ENCODE peak calls at places on chromosome 16, in six cellular contexts. K is mucosa of gallbladder; Q is stimulated activated CD8-positive, alpha-beta memory T cell treated with anti-CD3 and anti-CD28 coated beads, Interleukin-2, amount 100 ng/mL, for 1 hour; E is PC-3; D is adrenal gland; F is activated CD8-positive, alpha-beta memory T cell treated with anti-CD3 and anti-CD28 coated beads for 4 hours. P is an unnamed sample.

GRCh38 chr16:52271088-52271487 is 275.9 kb downstream of the TOX3 start:
- DNase-seq in K (no peak), E (no peak), Q (no peak), F (no peak), D (no peak), P (no peak)

GRCh38 chr16:24010440-24011089 is 174.8 kb downstream of the PRKCB start:
- DNase-seq in D (peak), E (peak), Q (peak), F (peak), K (peak), P (peak)

GRCh38 chr16:14486520-14487303 is 143.3 kb downstream of the PARN start:
- DNase-seq in Q (no peak), K (peak), E (peak), F (no peak), D (peak), P (peak)

GRCh38 chr16:17578921-17579876 is 108.4 kb upstream of the XYLT1 start:
- DNase-seq in F (peak), Q (peak), E (peak), K (peak), D (peak), P (peak)

GRCh38 chr16:86895609-86896008 is 317.3 kb downstream of the FOXL1 start:
- DNase-seq in K (no peak), F (no peak), Q (no peak), D (no peak), E (no peak), P (no peak)

GRCh38 chr16:31874354-31875111 is 926 bp downstream of the ZNF267 start:
- DNase-seq in K (no peak), E (peak), F (no peak), D (no peak), Q (no peak), P (no peak)

GRCh38 chr16:76583466-76583865 is 306.3 kb downstream of the CNTNAP4 start:
- DNase-seq in E (peak), Q (no peak), D (peak), F (no peak), K (no peak), P (no peak)

GRCh38 chr16:49405123-49405522 is 31.5 kb downstream of the C16orf78 start:
- DNase-seq in E (no peak), D (no peak), Q (no peak), F (no peak), K (no peak), P (no peak)

GRCh38 chr16:31480851-31481250 is 2.1 kb upstream of the SLC5A2 start:
- DNase-seq in Q (no peak), E (no peak), K (peak), F (no peak), D (no peak), P (peak)

GRCh38 chr16:66150691-66151090 is 215.8 kb upstream of the CDH5 start:
- DNase-seq in Q (no peak), D (no peak), F (no peak), K (no peak), E (no peak), P (no peak)

GRCh38 chr16:4489030-4489429 is 12.8 kb downstream of the HMOX2 start:
- DNase-seq in K (no peak), F (no peak), D (no peak), E (peak), Q (no peak), P (no peak)

P was measured in heart left ventricle.